ENCODE peak calls at places on chromosomes 13 and 19, in nine cellular contexts. T, E, M, C, O, Y, G, H and J are unnamed samples.

GRCh38 chr19:17943284-17944221 is 10.7 kb downstream of the CCDC124 start:
- DNase-seq in M (no peak), E (no peak), Y (no peak), G (no peak), H (no peak), O (no peak), T (no peak), C (no peak), J (no peak)

GRCh38 chr13:111187879-111188643 is 73.0 kb downstream of the ARHGEF7 start:
- DNase-seq in T (no peak), C (no peak), Y (no peak), M (no peak), G (no peak), O (no peak), E (peak; percentile 78), H (no peak), J (no peak)

GRCh38 chr19:16830679-16831078 is 1.5 kb downstream of the SIN3B start:
- DNase-seq in T (no peak), H (no peak), M (no peak), Y (no peak), O (no peak), C (peak; percentile 59), E (no peak), G (no peak), J (no peak)

GRCh38 chr13:30047154-30047874 is 196.9 kb upstream of the UBL3 start:
- DNase-seq in C (no peak), T (no peak), H (no peak), E (no peak), M (no peak), G (no peak), O (no peak), Y (no peak), J (no peak)

GRCh38 chr13:48532146-48532472 is 771 bp downstream of the RCBTB2 start:
- DNase-seq in C (no peak), T (no peak), M (no peak), Y (no peak), G (no peak), H (peak; percentile 63), E (no peak), O (no peak), J (no peak)

GRCh38 chr13:47594833-47595232 is 406.2 kb downstream of the SUCLA2 start:
- DNase-seq in T (no peak), E (peak; percentile 33), H (peak; percentile 23), C (peak; percentile 4), O (no peak), M (no peak), Y (no peak), G (no peak), J (no peak)

GRCh38 chr13:67147257-67148218 is 82.6 kb downstream of the PCDH9 start:
- DNase-seq in H (peak; percentile 11), C (peak; percentile 17), Y (no peak), T (no peak), E (no peak), M (no peak), O (no peak), G (no peak), J (no peak)

GRCh38 chr19:39907213-39907612 is 27.2 kb downstream of the FCGBP start:
- DNase-seq in Y (no peak), M (no peak), T (no peak), E (no peak), G (no peak), H (no peak), O (no peak), C (no peak), J (no peak)

GRCh38 chr19:21569497-21569870 is 64.1 kb downstream of the ZNF429 start:
- DNase-seq in G (no peak), C (no peak), M (no peak), H (no peak), Y (peak; percentile 80), E (no peak), T (peak; percentile 80), O (no peak), J (peak; percentile 9)

GRCh38 chr13:22736768-22737092 is 444.0 kb upstream of the SGCG start:
- DNase-seq in H (no peak), E (no peak), Y (no peak), O (no peak), G (no peak), M (no peak), C (no peak), T (no peak), J (no peak)

GRCh38 chr19:12834976-12835757 is 788 bp upstream of the RTBDN start:
- DNase-seq in T (no peak), E (no peak), G (no peak), O (no peak), M (no peak), Y (peak; percentile 57), H (peak; percentile 57), C (peak; percentile 84), J (no peak)

GRCh38 chr13:24610956-24611355 is 69.3 kb upstream of the ATP12A start:
- DNase-seq in Y (no peak), T (no peak), M (no peak), C (no peak), G (no peak), E (no peak), O (no peak), H (no peak), J (no peak)

GRCh38 chr13:24606486-24607170 is 73.6 kb upstream of the ATP12A start:
- DNase-seq in Y (no peak), H (no peak), T (no peak), C (no peak), G (no peak), O (no peak), M (no peak), E (no peak), J (no peak)

DNA sequence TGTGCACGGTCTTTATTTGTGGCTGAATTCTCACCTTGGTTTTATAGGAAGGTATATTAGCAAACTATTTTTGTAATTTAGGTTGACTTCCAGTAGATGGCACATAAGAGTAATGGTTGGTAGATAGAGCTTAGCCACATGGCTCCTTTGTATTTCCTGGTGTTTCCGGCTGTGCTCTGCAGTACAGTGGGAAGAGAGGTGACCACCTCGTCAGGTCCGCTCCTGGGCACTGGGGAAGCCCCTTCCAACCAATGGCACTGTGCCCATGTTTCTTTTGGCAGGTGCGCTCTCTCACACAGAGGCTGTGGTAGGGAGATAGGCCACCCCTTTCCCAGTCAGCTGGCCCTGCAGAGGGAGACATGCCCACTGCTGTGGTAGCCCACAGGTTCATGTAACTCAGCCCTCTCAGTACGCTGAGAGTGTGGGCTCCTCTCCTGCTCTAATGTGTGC is 74.3 kb upstream of the ATP12A start:
- DNase-seq in Y (no peak), O (no peak), H (peak; percentile 36), E (peak; percentile 36), C (peak; percentile 16), G (no peak), M (no peak), T (no peak), J (no peak)
- TF ChIP-seq CTCF in Y (no peak), O (no peak), H (peak; percentile 46), E (peak; percentile 61), C (peak; percentile 43), G (no peak), M (no peak), T (peak; percentile 29), J (peak; percentile 49)

GRCh38 chr13:27367570-27367969 is 56.8 kb upstream of the GTF3A start:
- DNase-seq in T (no peak), C (no peak), G (no peak), E (no peak), O (no peak), H (no peak), M (no peak), Y (no peak), J (no peak)
- H3K27me3 ChIP-seq in T (peaks cover 17% of the 10 kb centered on the region), C (peaks cover 18% of the 10 kb centered on the region), G (no peaks in the 10 kb centered on the region), E (no peaks in the 10 kb centered on the region), O (no peaks in the 10 kb centered on the region), H (peaks cover 11% of the 10 kb centered on the region), M (no peaks in the 10 kb centered on the region), Y (peaks cover 13% of the 10 kb centered on the region), J (peaks cover 8% of the 10 kb centered on the region)

DNA sequence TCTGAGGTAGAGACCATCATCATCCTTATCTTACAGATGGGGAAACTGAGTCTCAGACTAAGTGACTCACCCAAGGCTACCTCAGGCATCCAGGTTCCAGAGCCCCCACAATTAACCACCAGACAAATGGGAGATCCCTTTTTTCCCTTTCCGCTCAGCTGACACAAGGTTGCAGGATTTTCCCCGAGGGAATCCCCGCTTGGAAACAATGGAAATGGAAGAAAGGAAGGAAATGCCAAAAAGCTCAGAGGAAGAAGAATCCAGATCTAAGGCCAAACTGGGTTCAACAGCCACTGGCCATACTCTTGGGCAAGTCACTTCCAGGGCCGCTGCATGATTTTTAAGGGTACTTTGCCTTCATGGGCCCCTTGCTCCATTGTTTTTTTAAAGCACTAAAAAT is 1.6 kb downstream of the ZNF71 start:
- DNase-seq in C (no peak), M (no peak), O (no peak), T (no peak), Y (no peak), H (no peak), E (no peak), G (no peak), J (no peak)
- H3K9me3 ChIP-seq in C (no peaks in the 10 kb centered on the region), M (no peaks in the 10 kb centered on the region), O (peaks cover 10% of the 10 kb centered on the region), T (no peaks in the 10 kb centered on the region), Y (peaks cover 32% of the 10 kb centered on the region), H (no peaks in the 10 kb centered on the region), E (peaks cover 5% of the 10 kb centered on the region), G (peaks cover 34% of the 10 kb centered on the region), J (peaks cover 24% of the 10 kb centered on the region)

GRCh38 chr13:87122551-87122950 is 548.6 kb upstream of the SLITRK5 start:
- DNase-seq in C (no peak), G (no peak), M (no peak), O (no peak), E (peak; percentile 32), T (no peak), Y (no peak), H (no peak), J (no peak)

GRCh38 chr13:87120476-87120875 is 550.7 kb upstream of the SLITRK5 start:
- DNase-seq in C (no peak), E (no peak), O (no peak), T (no peak), Y (no peak), H (no peak), M (no peak), G (no peak), J (no peak)

GRCh38 chr13:87124785-87125074 is 546.4 kb upstream of the SLITRK5 start:
- DNase-seq in T (no peak), E (no peak), H (no peak), C (peak; percentile 42), G (no peak), O (no peak), Y (no peak), M (no peak), J (no peak)

GRCh38 chr13:87128006-87128405 is 543.2 kb upstream of the SLITRK5 start:
- DNase-seq in C (no peak), T (no peak), O (no peak), G (no peak), E (no peak), M (no peak), Y (no peak), H (peak; percentile 90), J (no peak)

DNA sequence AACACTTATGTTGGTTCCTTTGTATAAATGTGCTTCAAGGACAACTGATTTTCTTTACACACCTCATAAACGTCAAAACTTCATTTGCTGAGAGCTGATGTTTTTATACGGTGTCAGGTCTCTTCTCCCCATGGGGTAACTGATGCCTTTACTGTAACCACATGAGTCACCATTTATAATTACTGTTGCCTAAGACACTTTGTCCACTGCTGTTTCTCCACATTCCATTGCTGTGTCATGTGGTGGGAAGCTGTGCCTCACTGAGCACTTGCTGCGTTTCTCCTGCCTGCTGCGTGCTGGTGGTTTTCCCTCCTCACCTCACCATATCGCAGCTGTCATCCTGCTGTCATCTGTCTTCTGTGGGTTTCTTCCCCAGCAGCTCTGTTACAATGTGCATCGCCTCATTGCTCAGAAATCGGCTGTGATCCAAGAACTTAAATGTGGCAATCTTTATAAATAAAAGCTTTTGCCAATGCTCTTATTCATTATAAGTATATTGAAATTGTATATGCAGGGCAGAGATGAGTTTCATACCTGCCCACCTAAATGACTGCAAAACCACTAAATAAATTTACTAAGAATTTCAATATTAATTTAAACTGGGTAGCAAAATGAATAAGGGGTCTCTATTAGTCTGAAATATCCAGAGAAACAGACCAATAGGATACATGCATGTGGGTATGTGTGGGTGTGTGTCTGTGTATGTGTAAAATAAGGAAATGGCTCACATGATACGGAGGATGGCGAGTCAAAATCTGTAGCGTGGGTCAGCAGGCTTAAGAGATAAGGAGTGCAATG is 547.0 kb upstream of the SLITRK5 start:
- DNase-seq in T (no peak), H (peak; percentile 59), O (no peak), E (peak; percentile 98), G (peak; percentile 85), C (peak; percentile 48), M (no peak), Y (no peak), J (no peak)
- TF ChIP-seq CTCF in T (no peak), H (no peak), O (no peak), E (no peak), G (no peak), C (no peak), M (no peak), Y (no peak), J (no peak)